ENCODE peak calls at places on chromosomes 16 and 17, in six cellular contexts. V is left cardiac atrium, S is neural crest cell, A is breast epithelium, L is fibroblast of lung, Y is NCI-H2081. Z is an unnamed sample.

GRCh38 chr17:17044846-17045561 is 2.7 kb downstream of the MPRIP start:
- DNase-seq in A (peak), Y (peak), L (peak), V (no peak), S (no peak), Z (peak)

GRCh38 chr16:14384745-14385144 is 245.3 kb downstream of the PARN start:
- DNase-seq in A (no peak), L (no peak), V (no peak), S (no peak), Y (no peak), Z (no peak)

GRCh38 chr17:3960764-3961163 is 3.5 kb downstream of the ATP2A3 start:
- DNase-seq in A (no peak), Y (no peak), V (peak), L (peak), S (no peak), Z (peak)

GRCh38 chr16:782766-783403 is 5.3 kb downstream of the RPUSD1 start:
- DNase-seq in Y (peak), S (no peak), A (no peak), L (no peak), V (no peak), Z (no peak)

GRCh38 chr17:19386974-19387920 is at the start of gene MFAP4:
- DNase-seq in V (peak), A (peak), S (no peak), Y (peak), L (peak), Z (peak)

GRCh38 chr16:4140652-4141051 is 24.4 kb upstream of the ADCY9 start:
- DNase-seq in L (peak), A (no peak), Y (no peak), V (no peak), S (no peak), Z (no peak)

GRCh38 chr16:30747331-30747730 is 894 bp upstream of the PHKG2 start:
- DNase-seq in A (no peak), Y (no peak), S (no peak), V (no peak), L (peak), Z (peak)

GRCh38 chr16:71467810-71468209 is 5.8 kb upstream of the ZNF23 start:
- DNase-seq in Y (no peak), A (no peak), V (no peak), L (peak), S (peak), Z (no peak)

GRCh38 chr16:75160386-75160785 is 12.1 kb downstream of the ZFP1 start:
- DNase-seq in L (no peak), Y (no peak), A (no peak), V (no peak), S (no peak), Z (no peak)

GRCh38 chr17:33523577-33523981 is 230.5 kb upstream of the ASIC2 start:
- DNase-seq in A (no peak), V (no peak), S (no peak), L (no peak), Y (no peak), Z (peak)

GRCh38 chr17:28573521-28573920 is 2.2 kb upstream of the PIGS start:
- DNase-seq in V (no peak), A (no peak), S (no peak), L (no peak), Y (no peak), Z (no peak)

GRCh38 chr16:57245472-57246113 is 534 bp downstream of the ARL2BP start:
- DNase-seq in L (peak), S (peak), A (no peak), Y (no peak), V (no peak), Z (peak)

GRCh38 chr17:301681-302299 is 50.8 kb downstream of the RPH3AL start:
- DNase-seq in A (no peak), V (peak), Y (no peak), L (no peak), S (no peak), Z (no peak)

GRCh38 chr17:324151-324571 is 28.4 kb downstream of the RPH3AL start:
- DNase-seq in L (no peak), S (no peak), V (no peak), Y (no peak), A (no peak), Z (no peak)

GRCh38 chr17:58337600-58338453 is 9.2 kb upstream of the TSPOAP1 start:
- DNase-seq in V (peak), S (no peak), L (peak), A (no peak), Y (no peak), Z (peak)

GRCh38 chr17:12958786-12959185 is 59.0 kb downstream of the ELAC2 start:
- DNase-seq in A (no peak), V (no peak), Y (no peak), L (peak), S (no peak), Z (peak)

GRCh38 chr17:46736100-46736499 is 82.4 kb downstream of the WNT3 start:
- DNase-seq in A (no peak), S (no peak), L (no peak), V (no peak), Y (no peak), Z (no peak)

GRCh38 chr17:81576621-81577277 is 24.6 kb upstream of the FAAP100 start:
- DNase-seq in Y (no peak), S (no peak), A (no peak), V (no peak), L (peak), Z (peak)

GRCh38 chr16:28886945-28887344 is 8.7 kb downstream of the ATP2A1 start:
- DNase-seq in Y (no peak), S (no peak), A (no peak), V (no peak), L (no peak), Z (no peak)

GRCh38 chr17:20191066-20191465 is 181.9 kb downstream of the SPECC1 start:
- DNase-seq in A (no peak), Y (no peak), S (no peak), V (no peak), L (peak), Z (peak)

GRCh38 chr16:55835578-55835977 is 2.7 kb upstream of the CES1 start:
- DNase-seq in L (no peak), Y (no peak), V (peak), A (no peak), S (no peak), Z (no peak)

GRCh38 chr16:64695684-64696083 is 426.2 kb downstream of the CDH11 start:
- DNase-seq in Y (no peak), A (no peak), V (no peak), S (no peak), L (no peak), Z (no peak)

Z was measured in MG63.